ENCODE peak calls at places on chromosomes 12 and 14, in nine cellular contexts. R is tibial nerve, Y is dorsolateral prefrontal cortex, N is foreskin keratinocyte, P is thoracic aorta, L is heart right ventricle, Z is breast epithelium, U is caudate nucleus, E is endothelial cell of umbilical vein. I is an unnamed sample.

GRCh38 chr14:68941820-68942219 is 37.3 kb downstream of the ACTN1 start:
- DNase-seq in R (no peak), Y (no peak), N (peak; percentile 96), P (no peak), L (peak; percentile 62), Z (peak; percentile 76), U (peak; percentile 20), E (peak; percentile 50), I (peak; percentile 87)

GRCh38 chr14:103748539-103748867 is 32.9 kb downstream of the ZFYVE21 start:
- DNase-seq in R (no peak), Y (no peak), N (no peak), P (no peak), L (no peak), Z (no peak), U (no peak), E (no peak), I (no peak)

GRCh38 chr14:75521415-75522199 is 662 bp upstream of the BATF start:
- DNase-seq in R (no peak), Y (no peak), N (no peak), P (no peak), L (no peak), Z (no peak), U (no peak), E (no peak), I (no peak)

GRCh38 chr12:111643428-111643826 is 42.3 kb downstream of the BRAP start:
- DNase-seq in R (peak; percentile 14), Y (no peak), N (no peak), P (no peak), L (peak; percentile 46), Z (no peak), U (no peak), E (peak; percentile 70), I (no peak)

GRCh38 chr14:71063351-71063750 is 156.1 kb downstream of the PCNX1 start:
- DNase-seq in R (no peak), Y (no peak), N (no peak), P (no peak), L (no peak), Z (no peak), U (no peak), E (no peak), I (no peak)

GRCh38 chr12:11836282-11836963 is 186.9 kb downstream of the ETV6 start:
- DNase-seq in R (no peak), Y (no peak), N (no peak), P (no peak), L (peak; percentile 31), Z (no peak), U (no peak), E (no peak), I (no peak)

GRCh38 chr12:110262442-110263388 is 18.3 kb upstream of the ATP2A2 start:
- DNase-seq in R (no peak), Y (no peak), N (no peak), P (no peak), L (no peak), Z (no peak), U (no peak), E (no peak), I (no peak)

GRCh38 chr14:43540948-43541347 is 966.1 kb downstream of the FSCB start:
- DNase-seq in R (no peak), Y (no peak), N (no peak), P (no peak), L (no peak), Z (no peak), U (no peak), E (no peak), I (no peak)

GRCh38 chr12:93243382-93243688 is 134.4 kb upstream of the NUDT4 start:
- DNase-seq in R (no peak), Y (no peak), N (no peak), P (no peak), L (no peak), Z (no peak), U (no peak), E (no peak), I (no peak)

GRCh38 chr12:93245543-93245942 is 132.2 kb upstream of the NUDT4 start:
- DNase-seq in R (no peak), Y (no peak), N (no peak), P (no peak), L (no peak), Z (no peak), U (no peak), E (no peak), I (no peak)

GRCh38 chr12:93244514-93245077 is 133.1 kb upstream of the NUDT4 start:
- DNase-seq in R (no peak), Y (no peak), N (no peak), P (no peak), L (no peak), Z (no peak), U (no peak), E (no peak), I (no peak)

GRCh38 chr12:93242154-93242958 is 135.4 kb upstream of the NUDT4 start:
- DNase-seq in R (no peak), Y (no peak), N (no peak), P (no peak), L (no peak), Z (no peak), U (no peak), E (no peak), I (no peak)

DNA sequence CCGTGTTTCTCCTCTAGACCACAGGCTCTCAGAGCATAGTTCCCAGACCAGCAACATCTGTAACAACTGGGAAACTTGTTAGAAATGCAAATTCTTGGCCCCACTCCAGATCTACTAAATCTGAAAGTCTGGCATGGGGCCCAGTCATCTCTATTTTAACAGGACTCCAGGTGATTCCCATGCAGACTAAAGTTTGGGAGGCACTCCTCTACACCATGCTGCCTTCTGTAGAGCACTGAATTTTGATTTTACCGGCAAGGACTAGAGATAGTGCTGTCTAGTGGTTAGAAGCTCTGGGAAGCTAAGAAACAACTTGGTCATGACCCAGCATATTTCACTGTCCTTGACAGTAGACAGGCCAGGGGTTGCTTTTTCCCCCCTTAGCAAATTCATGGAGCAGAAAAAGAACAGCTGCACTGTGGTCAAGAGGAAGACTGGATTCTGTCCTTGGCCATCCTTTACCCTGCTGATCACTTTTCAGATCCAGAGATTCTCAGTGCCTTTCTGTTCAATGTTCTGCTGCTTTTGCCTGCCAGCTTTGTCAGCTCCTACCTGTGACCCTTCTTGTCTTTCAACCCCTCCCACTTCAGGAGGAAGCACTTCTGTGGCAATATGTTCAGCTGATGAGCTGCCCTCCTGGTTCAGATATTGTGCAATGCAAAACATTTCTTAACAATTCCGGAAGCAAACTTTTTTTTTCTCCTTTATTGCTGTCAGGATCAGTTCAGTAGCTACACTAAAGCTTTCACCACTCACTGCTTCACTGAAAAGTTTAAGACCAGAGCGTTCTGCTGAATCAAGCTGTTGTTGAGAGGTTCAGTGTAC is 133.8 kb upstream of the NUDT4 start:
- DNase-seq in R (peak; percentile 58), Y (no peak), N (peak; percentile 67), P (no peak), L (peak; percentile 17), Z (no peak), U (no peak), E (peak; percentile 24), I (peak; percentile 78)
- H3K27ac ChIP-seq in R (no peak overlapping the region), Y (no peak overlapping the region), N (no peak overlapping the region), P (no peak overlapping the region), L (no peak overlapping the region), Z (peak overlapping the region; percentile 64), U (no peak overlapping the region), E (no peak overlapping the region), I (peak overlapping the region; percentile 58)

GRCh38 chr12:67968316-67968715 is 20.9 kb upstream of the IFNG-AS1 start:
- DNase-seq in R (no peak), Y (no peak), N (no peak), P (no peak), L (no peak), Z (no peak), U (no peak), E (no peak), I (no peak)

GRCh38 chr12:67968725-67969124 is 20.5 kb upstream of the IFNG-AS1 start:
- DNase-seq in R (no peak), Y (no peak), N (no peak), P (no peak), L (no peak), Z (no peak), U (no peak), E (no peak), I (no peak)

GRCh38 chr12:67969134-67969782 is 20.0 kb upstream of the IFNG-AS1 start:
- DNase-seq in R (no peak), Y (no peak), N (no peak), P (no peak), L (no peak), Z (no peak), U (no peak), E (no peak), I (no peak)

GRCh38 chr12:67966560-67966959 is 22.7 kb upstream of the IFNG-AS1 start:
- DNase-seq in R (no peak), Y (no peak), N (no peak), P (no peak), L (no peak), Z (no peak), U (no peak), E (no peak), I (no peak)
- H3K27ac ChIP-seq in R (no peak overlapping the region), Y (no peak overlapping the region), N (no peak overlapping the region), P (no peak overlapping the region), L (no peak overlapping the region), Z (no peak overlapping the region), U (no peak overlapping the region), E (no peak overlapping the region), I (no peak overlapping the region)

GRCh38 chr14:100306256-100306505 is at the start of gene SLC25A29:
- DNase-seq in R (no peak), Y (no peak), N (no peak), P (no peak), L (no peak), Z (no peak), U (no peak), E (no peak), I (no peak)

GRCh38 chr14:100309028-100309718 is 2.9 kb upstream of the SLC25A29 start:
- DNase-seq in R (no peak), Y (no peak), N (no peak), P (no peak), L (no peak), Z (no peak), U (no peak), E (peak; percentile 54), I (no peak)

GRCh38 chr14:100306506-100307214 is 416 bp upstream of the SLC25A29 start:
- DNase-seq in R (peak; percentile 81), Y (peak; percentile 97), N (no peak), P (peak; percentile 61), L (peak; percentile 88), Z (peak; percentile 84), U (peak; percentile 94), E (peak; percentile 91), I (no peak)

GRCh38 chr14:100308112-100308792 is 2.0 kb upstream of the SLC25A29 start:
- DNase-seq in R (no peak), Y (no peak), N (no peak), P (no peak), L (no peak), Z (no peak), U (no peak), E (no peak), I (no peak)

GRCh38 chr14:100307215-100308111 is 1.2 kb upstream of the SLC25A29 start:
- DNase-seq in R (peak; percentile 12), Y (peak; percentile 64), N (no peak), P (no peak), L (no peak), Z (no peak), U (no peak), E (peak; percentile 22), I (no peak)
- H3K27ac ChIP-seq in R (peak overlapping the region; percentile 90), Y (peak overlapping the region; percentile 63), N (no peak overlapping the region), P (no peak overlapping the region), L (peak overlapping the region; percentile 93), Z (peak overlapping the region; percentile 90), U (peak overlapping the region; percentile 58), E (peak overlapping the region; percentile 62), I (no peak overlapping the region)

GRCh38 chr12:93451423-93452158 is 9.8 kb upstream of the UBE2N start:
- DNase-seq in R (no peak), Y (no peak), N (no peak), P (no peak), L (no peak), Z (no peak), U (no peak), E (no peak), I (no peak)
- H3K27ac ChIP-seq in R (no peak overlapping the region), Y (no peak overlapping the region), N (no peak overlapping the region), P (no peak overlapping the region), L (no peak overlapping the region), Z (no peak overlapping the region), U (no peak overlapping the region), E (no peak overlapping the region), I (no peak overlapping the region)

I was measured in epithelial cell of prostate.